ENCODE peak calls at places on chromosomes 12 and 14, in six cellular contexts. S is suprapubic skin, Q is K562, K is A549, P is uterus, N is right lobe of liver. Y is an unnamed sample. For H3K4me1, the result is how much of the 10 kb centered on the place peaks cover.

GRCh38 chr12:49671051-49671765 is 36.0 kb downstream of the FMNL3 start:
- DNase-seq in S (no peak), Q (peak), K (no peak), P (no peak), N (no peak), Y (no peak)

GRCh38 chr14:74500417-74501134 is 7.0 kb downstream of the ISCA2 start:
- DNase-seq in S (no peak), Q (no peak), K (no peak), P (peak), N (no peak), Y (no peak)

GRCh38 chr14:76710093-76711010 is 50.9 kb upstream of the VASH1 start:
- DNase-seq in S (no peak), Q (peak), K (peak), P (no peak), N (no peak), Y (peak)

GRCh38 chr14:31529053-31529452 is 32.2 kb upstream of the NUBPL start:
- DNase-seq in S (no peak), Q (no peak), K (no peak), P (no peak), N (no peak), Y (no peak)

GRCh38 chr14:66046591-66046990 is 439.6 kb upstream of the CCDC196 start:
- DNase-seq in S (no peak), Q (no peak), K (no peak), P (no peak), N (no peak), Y (no peak)

GRCh38 chr12:106171117-106171750 is 32.5 kb upstream of the NUAK1 start:
- DNase-seq in S (no peak), Q (no peak), K (no peak), P (no peak), N (no peak), Y (no peak)

GRCh38 chr12:15074351-15074750 is 101.5 kb downstream of the PDE6H start:
- DNase-seq in S (no peak), Q (no peak), K (no peak), P (no peak), N (no peak), Y (no peak)

GRCh38 chr12:30959778-30960177 is 33.2 kb downstream of the TSPAN11 start:
- DNase-seq in S (no peak), Q (no peak), K (no peak), P (no peak), N (no peak), Y (no peak)

GRCh38 chr12:100368066-100368465 is 11.2 kb downstream of the SLC17A8 start:
- DNase-seq in S (no peak), Q (no peak), K (no peak), P (no peak), N (no peak), Y (no peak)

GRCh38 chr12:119229837-119230236 is 51.1 kb downstream of the HSPB8 start:
- DNase-seq in S (no peak), Q (peak), K (peak), P (no peak), N (no peak), Y (peak)

GRCh38 chr12:62407587-62407986 is 59.0 kb upstream of the MON2 start:
- DNase-seq in S (no peak), Q (no peak), K (no peak), P (no peak), N (no peak), Y (no peak)

GRCh38 chr14:60724080-60724618 is at the start of gene SIX4:
- DNase-seq in S (no peak), Q (peak), K (peak), P (peak), N (peak), Y (peak)

GRCh38 chr12:122081108-122081696 is 2.6 kb downstream of the MLXIP start:
- DNase-seq in S (no peak), Q (peak), K (no peak), P (no peak), N (no peak), Y (peak)

GRCh38 chr14:85622986-85623385 is 93.0 kb downstream of the FLRT2 start:
- DNase-seq in S (no peak), Q (no peak), K (no peak), P (no peak), N (no peak), Y (no peak)

GRCh38 chr14:31172084-31172483 is 35.5 kb downstream of the HECTD1 start:
- DNase-seq in S (no peak), Q (no peak), K (no peak), P (no peak), N (no peak), Y (no peak)

GRCh38 chr14:78836777-78837176 is 666.6 kb downstream of the NRXN3 start:
- DNase-seq in S (no peak), Q (peak), K (peak), P (no peak), N (no peak), Y (peak)

GRCh38 chr14:105646175-105646574 is 119.8 kb downstream of the TMEM121 start:
- DNase-seq in S (no peak), Q (no peak), K (no peak), P (no peak), N (peak), Y (no peak)
- H3K4me3 ChIP-seq in S (no peak), Q (no peak), K (no peak), P (no peak), N (no peak), Y (no peak)

DNA sequence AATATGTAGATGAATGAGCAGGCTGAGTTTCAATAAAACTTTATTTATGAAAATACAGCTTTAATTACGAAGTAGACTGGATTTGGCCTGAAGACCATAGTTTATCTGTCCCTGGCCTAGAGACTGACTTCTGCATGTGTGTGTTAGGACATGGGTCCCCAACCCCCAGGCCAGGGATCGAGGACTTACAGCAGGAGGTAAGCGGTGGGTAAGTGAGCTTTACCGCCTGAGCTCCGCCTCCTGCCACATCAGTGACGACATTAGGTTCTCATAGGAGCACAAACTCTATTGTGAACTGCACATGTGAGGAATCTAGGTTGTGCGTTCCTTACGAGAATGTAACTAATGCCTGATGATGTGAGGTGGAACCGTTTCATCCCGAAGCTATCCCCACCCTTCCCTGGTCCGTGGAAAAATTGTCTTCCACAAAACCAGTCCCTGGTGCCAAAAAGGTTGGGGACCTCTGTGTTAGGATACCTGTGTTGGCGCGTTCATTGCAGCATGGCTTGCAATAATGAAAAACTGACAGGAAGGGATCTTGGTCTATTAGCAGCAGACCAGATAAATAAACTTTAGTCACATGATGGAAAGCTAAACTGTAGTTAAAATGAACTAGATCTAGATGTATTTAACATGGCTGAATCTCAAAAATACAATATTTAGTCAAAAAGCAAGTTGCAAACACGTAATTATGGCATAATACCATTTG is 4.1 kb downstream of the GLRX5 start:
- DNase-seq in S (no peak), Q (peak), K (no peak), P (no peak), N (no peak), Y (no peak)
- TF ChIP-seq POLR2A in S (no peak), Q (no peak), K (no peak), P (no peak), N (no peak), Y (no peak)

GRCh38 chr12:69334138-69334537 is 14.0 kb upstream of the LYZ start:
- DNase-seq in S (no peak), Q (no peak), K (no peak), P (no peak), N (no peak), Y (no peak)

GRCh38 chr12:69331846-69332684 is 16.1 kb upstream of the LYZ start:
- DNase-seq in S (no peak), Q (no peak), K (peak), P (no peak), N (no peak), Y (no peak)

GRCh38 chr12:69331482-69331845 is 16.7 kb upstream of the LYZ start:
- DNase-seq in S (no peak), Q (no peak), K (no peak), P (no peak), N (no peak), Y (no peak)

GRCh38 chr12:69330475-69331473 is 17.4 kb upstream of the LYZ start:
- DNase-seq in S (no peak), Q (peak), K (no peak), P (no peak), N (peak), Y (peak)

DNA sequence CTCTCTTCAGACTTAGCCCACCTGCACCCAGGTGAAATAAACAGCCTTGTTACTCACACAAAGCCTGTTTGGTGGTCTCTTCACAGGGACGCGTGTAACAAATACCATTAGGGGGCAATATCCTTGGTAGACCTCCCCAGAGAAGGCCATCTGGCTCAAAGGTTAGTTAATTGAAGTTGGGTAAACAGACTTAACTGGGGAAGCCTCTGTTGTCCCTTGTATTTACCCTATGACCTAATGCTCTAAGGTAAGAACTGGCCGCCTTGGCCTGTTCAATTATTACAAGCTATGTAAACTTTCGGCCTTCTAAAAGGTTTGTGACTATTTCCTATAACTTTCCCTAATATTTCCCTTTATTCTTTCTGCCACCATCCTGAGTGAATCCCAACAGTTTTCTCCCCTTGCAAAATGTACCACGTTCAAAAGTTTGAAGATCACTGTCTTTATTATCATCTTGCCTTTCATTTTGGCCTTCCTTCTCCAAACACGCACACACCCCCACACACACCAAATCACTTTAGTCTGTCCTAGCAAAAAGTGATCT is 15.3 kb upstream of the LYZ start:
- DNase-seq in S (no peak), Q (no peak), K (peak), P (no peak), N (peak), Y (peak)
- H3K4me1 ChIP-seq in S (under half), Q (under half), K (under half), P (under half), N (under half), Y (half or more)

GRCh38 chr12:130714091-130714590 is 2.0 kb downstream of the RIMBP2 start:
- DNase-seq in S (no peak), Q (no peak), K (no peak), P (peak), N (no peak), Y (no peak)

GRCh38 chr12:130710733-130711080 is 5.4 kb downstream of the RIMBP2 start:
- DNase-seq in S (no peak), Q (no peak), K (no peak), P (no peak), N (no peak), Y (no peak)

GRCh38 chr12:130713581-130713991 is 2.5 kb downstream of the RIMBP2 start:
- DNase-seq in S (no peak), Q (no peak), K (no peak), P (peak), N (no peak), Y (peak)

GRCh38 chr12:130711751-130712150 is 4.3 kb downstream of the RIMBP2 start:
- DNase-seq in S (no peak), Q (no peak), K (no peak), P (no peak), N (no peak), Y (peak)

DNA sequence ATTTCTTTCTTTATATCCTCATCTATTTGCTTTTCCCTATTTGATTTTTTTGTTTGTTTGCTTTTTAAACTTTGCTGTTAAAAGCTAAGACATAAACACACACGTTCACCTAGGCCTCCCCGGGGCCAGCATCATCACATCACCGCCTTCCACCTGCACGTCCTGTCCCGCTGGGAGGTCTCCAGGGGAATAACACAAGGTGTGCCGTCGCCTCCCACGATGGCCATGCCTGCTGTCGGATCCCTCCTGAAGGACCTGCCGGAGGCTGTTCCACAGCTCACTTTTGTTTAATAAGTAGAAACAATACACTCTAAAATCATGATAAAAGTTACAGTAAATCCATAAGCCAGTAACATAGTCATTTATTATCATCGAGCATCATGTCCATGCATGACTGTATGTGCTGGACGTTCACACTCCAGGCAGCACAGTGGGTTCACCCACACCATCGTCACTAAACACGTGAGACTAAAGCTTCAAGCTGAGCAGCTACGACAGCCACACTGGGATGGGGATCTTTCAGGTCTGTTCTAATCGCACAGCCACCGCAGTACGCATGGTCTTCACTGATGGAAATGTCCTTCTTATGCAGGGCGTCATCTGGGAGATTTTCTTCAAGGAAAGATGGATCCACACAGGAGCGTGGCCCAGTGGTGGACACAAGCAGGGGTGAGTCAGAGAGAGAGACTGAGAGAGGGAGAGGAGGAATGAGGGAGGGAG is 3.6 kb downstream of the RIMBP2 start:
- DNase-seq in S (no peak), Q (no peak), K (no peak), P (no peak), N (no peak), Y (no peak)
- H3K4me3 ChIP-seq in S (no peak), Q (no peak), K (no peak), P (no peak), N (no peak), Y (no peak)

GRCh38 chr14:102363182-102363952 is 626 bp downstream of the TECPR2 start:
- DNase-seq in S (peak), Q (peak), K (peak), P (no peak), N (no peak), Y (no peak)
- TF ChIP-seq POLR2A in S (no peak), Q (no peak), K (no peak), P (no peak), N (no peak), Y (no peak)

DNA sequence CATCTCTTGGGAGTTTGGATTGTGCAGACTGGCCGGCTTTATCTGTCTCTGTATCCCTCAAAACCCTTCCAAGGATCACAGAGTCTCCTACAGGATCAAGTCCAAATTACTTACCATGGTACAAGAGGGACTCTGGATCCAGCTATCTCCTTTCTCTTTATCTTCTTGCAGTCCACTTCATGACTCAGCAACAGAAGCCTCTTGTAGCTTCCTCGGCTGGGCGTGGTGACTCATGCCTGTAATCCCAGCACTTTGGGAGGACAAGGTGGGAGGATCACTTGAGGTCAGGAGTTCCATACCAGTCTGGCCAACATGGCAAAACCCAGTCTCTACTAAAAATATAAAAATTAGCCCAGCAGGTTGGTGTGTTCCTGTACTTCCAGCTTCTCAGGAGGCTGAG is 189.7 kb downstream of the BCAT1 start:
- DNase-seq in S (no peak), Q (peak), K (no peak), P (no peak), N (no peak), Y (no peak)
- H3K4me1 ChIP-seq in S (under half), Q (under half), K (under half), P (under half), N (under half), Y (under half)

GRCh38 chr12:53984901-53985357 is at the start of gene HOXC10:
- DNase-seq in S (peak), Q (peak), K (peak), P (peak), N (no peak), Y (peak)
- H3K4me3 ChIP-seq in S (peak), Q (no peak), K (peak), P (peak), N (no peak), Y (no peak)

GRCh38 chr12:6277982-6278438 is 32.5 kb upstream of the PLEKHG6 start:
- DNase-seq in S (no peak), Q (no peak), K (peak), P (no peak), N (peak), Y (peak)

GRCh38 chr12:6280053-6280469 is 30.4 kb upstream of the PLEKHG6 start:
- DNase-seq in S (peak), Q (peak), K (peak), P (peak), N (peak), Y (peak)

GRCh38 chr12:6279256-6279628 is 31.2 kb upstream of the PLEKHG6 start:
- DNase-seq in S (no peak), Q (no peak), K (no peak), P (no peak), N (no peak), Y (no peak)

GRCh38 chr12:6279631-6280030 is 30.9 kb upstream of the PLEKHG6 start:
- DNase-seq in S (peak), Q (no peak), K (no peak), P (no peak), N (no peak), Y (no peak)

GRCh38 chr12:6278439-6279255 is 31.8 kb upstream of the PLEKHG6 start:
- DNase-seq in S (peak), Q (peak), K (peak), P (peak), N (peak), Y (peak)
- TF ChIP-seq POLR2A in S (peak), Q (no peak), K (peak), P (peak), N (peak), Y (peak)